ENCODE peak calls at places on chromosomes 2 and 18, in six cellular contexts. S, O, C, I, Z and T are unnamed samples.

GRCh38 chr2:24247592-24247991 is 72.7 kb downstream of the FAM228A start:
- DNase-seq in Z (no peak), O (no peak), I (no peak), C (no peak), S (no peak), T (no peak)

GRCh38 chr2:234291765-234292204 is 205.1 kb downstream of the ARL4C start:
- DNase-seq in S (peak; percentile 62), I (peak; percentile 63), Z (no peak), C (peak; percentile 58), O (no peak), T (peak; percentile 60)

GRCh38 chr2:29259221-29259620 is 144.0 kb downstream of the CLIP4 start:
- DNase-seq in S (no peak), O (no peak), C (no peak), Z (no peak), I (no peak), T (peak; percentile 47)

GRCh38 chr2:172215172-172215935 is 112.7 kb upstream of the DLX2 start:
- DNase-seq in C (no peak), S (no peak), O (no peak), I (no peak), Z (no peak), T (no peak)

GRCh38 chr2:228094377-228094921 is 87.0 kb downstream of the SPHKAP start:
- DNase-seq in I (no peak), S (no peak), O (peak; percentile 35), Z (no peak), C (no peak), T (no peak)

GRCh38 chr2:184769038-184769437 is 170.7 kb downstream of the ZNF804A start:
- DNase-seq in O (no peak), S (no peak), C (no peak), I (no peak), Z (no peak), T (peak; percentile 58)

GRCh38 chr2:164567335-164567989 is 53.8 kb downstream of the GRB14 start:
- DNase-seq in I (peak; percentile 7), S (no peak), C (no peak), Z (no peak), O (no peak), T (no peak)

GRCh38 chr2:881204-881918 is 69.3 kb upstream of the SNTG2 start:
- DNase-seq in O (no peak), I (no peak), S (no peak), C (no peak), Z (no peak), T (no peak)

GRCh38 chr2:168278424-168278888 is 31.1 kb upstream of the STK39 start:
- DNase-seq in O (peak; percentile 52), C (no peak), Z (no peak), I (no peak), S (peak; percentile 27), T (no peak)

GRCh38 chr2:198178766-198179165 is 374.4 kb downstream of the PLCL1 start:
- DNase-seq in Z (no peak), I (no peak), C (no peak), O (no peak), S (no peak), T (no peak)

GRCh38 chr18:10047237-10047636 is 133.4 kb downstream of the VAPA start:
- DNase-seq in C (no peak), O (no peak), Z (no peak), S (peak; percentile 42), I (no peak), T (no peak)

GRCh38 chr18:62339106-62339988 is 14.2 kb downstream of the TNFRSF11A start:
- DNase-seq in S (no peak), Z (peak; percentile 25), O (no peak), C (no peak), I (peak; percentile 37), T (no peak)

GRCh38 chr2:80852808-80853139 is 548.2 kb upstream of the LRRTM1 start:
- DNase-seq in Z (no peak), O (no peak), C (no peak), S (no peak), I (no peak), T (no peak)

GRCh38 chr2:67399831-67400489 is 2.8 kb downstream of the ETAA1 start:
- DNase-seq in Z (peak; percentile 4), C (no peak), S (no peak), I (peak; percentile 17), O (no peak), T (no peak)

GRCh38 chr2:198287706-198288105 is 483.3 kb downstream of the PLCL1 start:
- DNase-seq in S (peak; percentile 4), I (no peak), O (no peak), Z (no peak), C (no peak), T (no peak)

GRCh38 chr18:23585007-23585871 is 1.1 kb downstream of the NPC1 start:
- DNase-seq in I (peak; percentile 38), Z (peak; percentile 63), C (no peak), O (no peak), S (no peak), T (no peak)

GRCh38 chr2:166726525-166726924 is 161.8 kb upstream of the XIRP2 start:
- DNase-seq in O (no peak), C (no peak), I (no peak), Z (no peak), S (no peak), T (no peak)

GRCh38 chr2:174836345-174836999 is 72.2 kb upstream of the CHRNA1 start:
- DNase-seq in I (peak; percentile 52), Z (no peak), S (peak; percentile 90), C (no peak), O (peak; percentile 67), T (peak; percentile 91)

GRCh38 chr2:240821429-240821778 is 1.4 kb upstream of the KIF1A start:
- DNase-seq in O (no peak), I (no peak), Z (no peak), C (no peak), S (no peak), T (no peak)

GRCh38 chr2:215796160-215796559 is 217.2 kb downstream of the MREG start:
- DNase-seq in Z (no peak), O (no peak), C (no peak), I (no peak), S (peak; percentile 54), T (no peak)

GRCh38 chr2:119683717-119684443 is 4.9 kb downstream of the TMEM177 start:
- DNase-seq in Z (peak; percentile 27), O (no peak), I (no peak), S (no peak), C (no peak), T (no peak)

GRCh38 chr2:375270-375946 is 87.5 kb upstream of the ALKAL2 start:
- DNase-seq in Z (no peak), I (no peak), C (no peak), O (no peak), S (no peak), T (no peak)

GRCh38 chr2:137937778-137938177 is 26.5 kb upstream of the HNMT start:
- DNase-seq in I (no peak), S (no peak), O (no peak), Z (no peak), C (no peak), T (no peak)

GRCh38 chr2:212337486-212338343 is 200.9 kb downstream of the ERBB4 start:
- DNase-seq in O (no peak), Z (no peak), S (no peak), I (no peak), C (no peak), T (no peak)

GRCh38 chr18:73409242-73409641 is 541.5 kb upstream of the NETO1 start:
- DNase-seq in C (no peak), Z (no peak), O (no peak), I (no peak), S (no peak), T (no peak)

GRCh38 chr2:145038041-145038525 is 518.2 kb upstream of the ZEB2 start:
- DNase-seq in S (no peak), Z (no peak), I (peak; percentile 47), O (no peak), C (no peak), T (no peak)

GRCh38 chr2:23589739-23590138 is 204.8 kb downstream of the KLHL29 start:
- DNase-seq in C (no peak), S (no peak), I (no peak), Z (no peak), O (no peak), T (no peak)

GRCh38 chr18:27964811-27965210 is 212.1 kb downstream of the CDH2 start:
- DNase-seq in S (no peak), O (no peak), C (no peak), Z (no peak), I (peak; percentile 20), T (no peak)

GRCh38 chr2:84912984-84913383 is 7.5 kb downstream of the TMSB10 start:
- DNase-seq in Z (no peak), S (no peak), O (no peak), I (no peak), C (no peak), T (no peak)

GRCh38 chr2:24579053-24579803 is 88.2 kb downstream of the NCOA1 start:
- DNase-seq in O (no peak), C (no peak), I (no peak), Z (no peak), S (no peak), T (no peak)